ENCODE peak calls at places on chromosome 10, in six cellular contexts. One of them, this sample, is unnamed.

GRCh38 chr10:105700327-105700726 is 1059.2 kb downstream of the SORCS3 start:
- DNase-seq in GM13976: no peak
- DNase-seq in PC-9: no peak
- DNase-seq in adrenal gland: no peak
- DNase-seq in gastrocnemius medialis: no peak
- DNase-seq in psoas muscle: no peak
- DNase-seq in this sample: no peak

GRCh38 chr10:46325021-46325420 is 38.2 kb downstream of the ANTXRL start:
- DNase-seq in GM13976: no peak
- DNase-seq in PC-9: no peak
- DNase-seq in adrenal gland: no peak
- DNase-seq in gastrocnemius medialis: no peak
- DNase-seq in psoas muscle: no peak
- DNase-seq in this sample: no peak

GRCh38 chr10:96387601-96388000 is 28.8 kb upstream of the OPALIN start:
- DNase-seq in GM13976: no peak
- DNase-seq in PC-9: no peak
- DNase-seq in adrenal gland: no peak
- DNase-seq in gastrocnemius medialis: no peak
- DNase-seq in psoas muscle: no peak
- DNase-seq in this sample: no peak

GRCh38 chr10:86321568-86321967 is 45.0 kb downstream of the GRID1 start:
- DNase-seq in GM13976: no peak
- DNase-seq in PC-9: no peak
- DNase-seq in adrenal gland: no peak
- DNase-seq in gastrocnemius medialis: no peak
- DNase-seq in psoas muscle: no peak
- DNase-seq in this sample: no peak

GRCh38 chr10:68348265-68348741 is 15.6 kb upstream of the PBLD start:
- DNase-seq in GM13976: peak
- DNase-seq in PC-9: peak
- DNase-seq in adrenal gland: peak
- DNase-seq in gastrocnemius medialis: no peak
- DNase-seq in psoas muscle: no peak
- DNase-seq in this sample: peak

GRCh38 chr10:131694963-131695813 is 205.6 kb upstream of the PPP2R2D start:
- DNase-seq in GM13976: no peak
- DNase-seq in PC-9: no peak
- DNase-seq in adrenal gland: no peak
- DNase-seq in gastrocnemius medialis: no peak
- DNase-seq in psoas muscle: no peak
- DNase-seq in this sample: no peak

GRCh38 chr10:3091346-3091787 is 24.0 kb downstream of the PFKP start:
- DNase-seq in GM13976: no peak
- DNase-seq in PC-9: peak
- DNase-seq in adrenal gland: peak
- DNase-seq in gastrocnemius medialis: no peak
- DNase-seq in psoas muscle: no peak
- DNase-seq in this sample: peak

GRCh38 chr10:132398566-132398991 is 1.6 kb downstream of the PWWP2B start:
- DNase-seq in GM13976: no peak
- DNase-seq in PC-9: no peak
- DNase-seq in adrenal gland: peak
- DNase-seq in gastrocnemius medialis: no peak
- DNase-seq in psoas muscle: no peak
- DNase-seq in this sample: no peak

GRCh38 chr10:80154626-80154977 is 22.1 kb downstream of the PLAC9 start:
- DNase-seq in GM13976: no peak
- DNase-seq in PC-9: no peak
- DNase-seq in adrenal gland: no peak
- DNase-seq in gastrocnemius medialis: no peak
- DNase-seq in psoas muscle: no peak
- DNase-seq in this sample: no peak
- TF ChIP-seq CTCF in GM13976: no peak
- TF ChIP-seq CTCF in PC-9: no peak
- TF ChIP-seq CTCF in adrenal gland: no peak
- TF ChIP-seq CTCF in gastrocnemius medialis: no peak
- TF ChIP-seq CTCF in psoas muscle: no peak
- TF ChIP-seq CTCF in this sample: no peak

GRCh38 chr10:88450201-88450600 is 132.9 kb downstream of the RNLS start:
- DNase-seq in GM13976: no peak
- DNase-seq in PC-9: no peak
- DNase-seq in adrenal gland: no peak
- DNase-seq in gastrocnemius medialis: no peak
- DNase-seq in psoas muscle: no peak
- DNase-seq in this sample: no peak
- TF ChIP-seq CTCF in GM13976: no peak
- TF ChIP-seq CTCF in PC-9: no peak
- TF ChIP-seq CTCF in adrenal gland: no peak
- TF ChIP-seq CTCF in gastrocnemius medialis: no peak
- TF ChIP-seq CTCF in psoas muscle: no peak
- TF ChIP-seq CTCF in this sample: no peak

GRCh38 chr10:121662945-121663917 is 65.0 kb upstream of the FGFR2 start:
- DNase-seq in GM13976: no peak
- DNase-seq in PC-9: no peak
- DNase-seq in adrenal gland: peak
- DNase-seq in gastrocnemius medialis: no peak
- DNase-seq in psoas muscle: no peak
- DNase-seq in this sample: no peak
- TF ChIP-seq CTCF in GM13976: no peak
- TF ChIP-seq CTCF in PC-9: peak
- TF ChIP-seq CTCF in adrenal gland: peak
- TF ChIP-seq CTCF in gastrocnemius medialis: no peak
- TF ChIP-seq CTCF in psoas muscle: no peak
- TF ChIP-seq CTCF in this sample: peak

DNA sequence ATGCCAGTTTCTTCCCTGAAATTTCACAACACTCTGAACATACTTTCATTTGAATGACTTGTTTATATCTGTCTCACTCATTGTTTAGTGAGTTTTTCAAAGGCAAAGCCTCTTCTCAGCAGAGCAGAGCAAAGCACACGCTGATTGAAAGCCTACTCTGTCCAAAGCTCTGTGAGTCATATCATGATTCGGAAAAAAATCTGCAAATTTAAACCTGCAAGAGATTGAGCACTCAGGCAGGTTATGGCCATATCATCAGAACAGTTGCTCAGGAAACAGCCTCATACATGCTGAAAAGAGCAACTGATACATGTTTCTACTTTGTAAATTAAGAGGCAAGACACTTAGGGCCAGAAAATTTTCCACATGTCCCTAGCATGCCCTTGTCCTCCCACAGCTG is 140.4 kb upstream of the HPS1 start:
- DNase-seq in GM13976: no peak
- DNase-seq in PC-9: no peak
- DNase-seq in adrenal gland: no peak
- DNase-seq in gastrocnemius medialis: no peak
- DNase-seq in psoas muscle: no peak
- DNase-seq in this sample: no peak
- TF ChIP-seq CTCF in GM13976: no peak
- TF ChIP-seq CTCF in PC-9: no peak
- TF ChIP-seq CTCF in adrenal gland: no peak
- TF ChIP-seq CTCF in gastrocnemius medialis: no peak
- TF ChIP-seq CTCF in psoas muscle: no peak
- TF ChIP-seq CTCF in this sample: no peak